ENCODE peak calls at places on chromosome 16, in five cellular contexts. N is GM12878, C is H1, I is HCT116, Z is HepG2. X is an unnamed sample.

GRCh38 chr16:22322021-22322471 is 24.8 kb downstream of the POLR3E start:
- DNase-seq in N (no peak), C (no peak), I (no peak), Z (no peak), X (no peak)

GRCh38 chr16:50275428-50276127 is 9.2 kb downstream of the ADCY7 start:
- DNase-seq in N (no peak), C (no peak), I (no peak), Z (no peak), X (no peak)

GRCh38 chr16:22624038-22624656 is 113.5 kb downstream of the NPIPB5 start:
- DNase-seq in N (no peak), C (peak), I (no peak), Z (no peak), X (no peak)

GRCh38 chr16:50505714-50506542 is 42.3 kb upstream of the NKD1 start:
- DNase-seq in N (no peak), C (no peak), I (no peak), Z (peak), X (no peak)

GRCh38 chr16:30896890-30897730 is 696 bp downstream of the CTF1 start:
- DNase-seq in N (no peak), C (peak), I (peak), Z (peak), X (peak)

GRCh38 chr16:75794426-75794825 is 68.1 kb upstream of the CPHXL start:
- DNase-seq in N (no peak), C (no peak), I (no peak), Z (no peak), X (no peak)

GRCh38 chr16:52499061-52499460 is 47.9 kb downstream of the TOX3 start:
- DNase-seq in N (no peak), C (no peak), I (no peak), Z (no peak), X (no peak)

GRCh38 chr16:84922351-84923135 is 88.8 kb downstream of the ZDHHC7 start:
- DNase-seq in N (no peak), C (no peak), I (no peak), Z (peak), X (no peak)

GRCh38 chr16:85056211-85056748 is 28.7 kb downstream of the KIAA0513 start:
- DNase-seq in N (no peak), C (no peak), I (no peak), Z (peak), X (peak)

GRCh38 chr16:9012848-9013507 is 49.3 kb upstream of the USP7 start:
- DNase-seq in N (no peak), C (peak), I (no peak), Z (no peak), X (no peak)

GRCh38 chr16:61836804-61837398 is 199.3 kb downstream of the CDH8 start:
- DNase-seq in N (no peak), C (no peak), I (no peak), Z (no peak), X (no peak)

GRCh38 chr16:4613636-4614570 is 785 bp downstream of the UBALD1 start:
- DNase-seq in N (no peak), C (no peak), I (no peak), Z (peak), X (no peak)

GRCh38 chr16:61820398-61820797 is 215.8 kb downstream of the CDH8 start:
- DNase-seq in N (no peak), C (no peak), I (no peak), Z (no peak), X (no peak)

GRCh38 chr16:25011891-25012499 is 3.2 kb downstream of the ARHGAP17 start:
- DNase-seq in N (no peak), C (no peak), I (no peak), Z (no peak), X (no peak)

GRCh38 chr16:4847774-4848587 is 700 bp downstream of the UBN1 start:
- DNase-seq in N (no peak), C (no peak), I (no peak), Z (peak), X (peak)

GRCh38 chr16:89293276-89294143 is 76.0 kb downstream of the ZNF778 start:
- DNase-seq in N (no peak), C (peak), I (no peak), Z (no peak), X (peak)

GRCh38 chr16:83116274-83116892 is 489.6 kb downstream of the CDH13 start:
- DNase-seq in N (no peak), C (no peak), I (no peak), Z (no peak), X (no peak)

GRCh38 chr16:83113811-83114210 is 487.0 kb downstream of the CDH13 start:
- DNase-seq in N (no peak), C (no peak), I (no peak), Z (no peak), X (no peak)

GRCh38 chr16:83115491-83116232 is 488.9 kb downstream of the CDH13 start:
- DNase-seq in N (no peak), C (no peak), I (no peak), Z (no peak), X (no peak)

GRCh38 chr16:83117810-83118209 is 491.0 kb downstream of the CDH13 start:
- DNase-seq in N (no peak), C (no peak), I (no peak), Z (no peak), X (no peak)

GRCh38 chr16:83118365-83118764 is 491.6 kb downstream of the CDH13 start:
- DNase-seq in N (no peak), C (no peak), I (no peak), Z (no peak), X (no peak)
- TF ChIP-seq SRF in N (no peak), C (no peak), I (no peak), Z (no peak), X (no peak)

DNA sequence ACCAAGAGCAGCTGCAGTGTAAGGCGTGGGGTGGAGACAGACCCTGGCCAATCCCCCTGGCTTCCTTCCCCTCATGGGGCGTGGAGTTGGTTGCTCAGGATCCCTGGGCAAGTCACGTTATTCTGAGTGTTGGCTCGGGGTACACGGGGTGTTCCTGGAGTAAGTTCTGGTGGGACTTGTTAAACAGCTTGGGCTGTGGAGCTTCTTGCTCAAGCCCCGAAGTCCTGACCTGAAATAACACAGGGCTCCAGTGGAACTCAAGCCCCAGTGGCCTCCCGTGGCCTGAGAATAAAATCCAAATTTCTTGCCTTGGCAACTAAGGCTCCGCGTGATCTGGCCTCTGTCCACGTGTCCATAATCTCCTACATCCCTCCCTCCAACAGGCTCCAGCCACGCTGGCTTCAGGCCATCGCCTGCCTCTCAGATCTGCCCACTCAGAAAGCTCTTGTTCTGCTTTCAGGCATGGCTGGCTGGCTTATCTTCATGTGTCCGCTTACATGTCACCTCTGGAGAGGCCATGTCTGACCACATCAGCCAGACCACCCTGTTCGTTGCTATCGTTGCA is 49.3 kb upstream of the BCO1 start:
- DNase-seq in N (no peak), C (no peak), I (no peak), Z (no peak), X (no peak)
- TF ChIP-seq SRF in N (no peak), C (no peak), I (no peak), Z (no peak), X (no peak)

GRCh38 chr16:15833551-15833950 is 23.3 kb downstream of the MYH11 start:
- DNase-seq in N (no peak), C (no peak), I (no peak), Z (no peak), X (no peak)
- TF ChIP-seq SRF in N (no peak), C (no peak), I (no peak), Z (no peak), X (no peak)

GRCh38 chr16:72426416-72426815 is 254.5 kb upstream of the PMFBP1 start:
- DNase-seq in N (no peak), C (no peak), I (no peak), Z (no peak), X (no peak)
- TF ChIP-seq SRF in N (no peak), C (no peak), I (no peak), Z (no peak), X (no peak)